ENCODE peak calls at places on chromosomes 7 and 10, in six cellular contexts. R is neural crest cell; U is T follicular helper cell; A is ureter; M is smooth muscle cell of the brain vasculature; X is CD4-positive, CD25-positive, alpha-beta regulatory T cell. H is an unnamed sample.

GRCh38 chr10:100534726-100535125 is 1.0 kb upstream of the HIF1AN start:
- DNase-seq in R (no peak), U (no peak), A (no peak), M (no peak), X (no peak), H (no peak)

GRCh38 chr7:157150825-157151412 is 12.2 kb downstream of the UBE3C start:
- DNase-seq in R (peak), U (no peak), A (no peak), M (no peak), X (no peak), H (no peak)

GRCh38 chr10:33935350-33935749 is 600.9 kb upstream of the NRP1 start:
- DNase-seq in R (no peak), U (no peak), A (no peak), M (no peak), X (no peak), H (no peak)

GRCh38 chr7:32378991-32379390 is 111.2 kb downstream of the LSM5 start:
- DNase-seq in R (no peak), U (no peak), A (no peak), M (no peak), X (no peak), H (no peak)

GRCh38 chr10:52541082-52541481 is 227.0 kb downstream of the DKK1 start:
- DNase-seq in R (no peak), U (no peak), A (no peak), M (no peak), X (no peak), H (no peak)

GRCh38 chr7:17357952-17358351 is 59.5 kb downstream of the AHR start:
- DNase-seq in R (no peak), U (no peak), A (no peak), M (no peak), X (no peak), H (no peak)

GRCh38 chr10:124688889-124689670 is 55.1 kb downstream of the FAM53B start:
- DNase-seq in R (no peak), U (no peak), A (no peak), M (no peak), X (peak), H (no peak)

GRCh38 chr7:5423272-5423843 is at the start of gene TNRC18:
- DNase-seq in R (peak), U (no peak), A (peak), M (no peak), X (no peak), H (peak)

GRCh38 chr10:3622427-3622826 is 162.6 kb downstream of the KLF6 start:
- DNase-seq in R (no peak), U (no peak), A (no peak), M (no peak), X (no peak), H (no peak)

GRCh38 chr10:30798621-30799020 is 169.1 kb upstream of the LYZL2 start:
- DNase-seq in R (no peak), U (no peak), A (no peak), M (no peak), X (no peak), H (no peak)

GRCh38 chr7:141688038-141688437 is 13.9 kb downstream of the DENND11 start:
- DNase-seq in R (no peak), U (no peak), A (no peak), M (no peak), X (no peak), H (no peak)

GRCh38 chr7:99004781-99005500 is 126.6 kb downstream of the TRRAP start:
- DNase-seq in R (no peak), U (no peak), A (peak), M (no peak), X (no peak), H (no peak)

GRCh38 chr10:21860718-21861117 is 142.8 kb downstream of the DNAJC1 start:
- DNase-seq in R (no peak), U (no peak), A (no peak), M (no peak), X (no peak), H (no peak)

GRCh38 chr10:15379043-15379442 is 8.0 kb upstream of the FAM171A1 start:
- DNase-seq in R (no peak), U (no peak), A (no peak), M (no peak), X (no peak), H (no peak)

GRCh38 chr10:62993121-62993520 is 140.0 kb upstream of the NRBF2 start:
- DNase-seq in R (no peak), U (no peak), A (no peak), M (no peak), X (no peak), H (no peak)

GRCh38 chr10:112539340-112539739 is 92.3 kb downstream of the VTI1A start:
- DNase-seq in R (no peak), U (no peak), A (no peak), M (no peak), X (no peak), H (peak)

GRCh38 chr7:111256391-111256790 is 165.5 kb downstream of the LRRN3 start:
- DNase-seq in R (no peak), U (no peak), A (no peak), M (no peak), X (no peak), H (no peak)

GRCh38 chr7:139358541-139359365 is 941 bp upstream of the LUC7L2 start:
- DNase-seq in R (no peak), U (peak), A (no peak), M (no peak), X (peak), H (no peak)

GRCh38 chr7:155889636-155890508 is 77.6 kb upstream of the SHH start:
- DNase-seq in R (no peak), U (no peak), A (no peak), M (no peak), X (no peak), H (no peak)

GRCh38 chr7:68148440-68148839 is 1151.8 kb downstream of the TYW1 start:
- DNase-seq in R (no peak), U (no peak), A (no peak), M (no peak), X (no peak), H (no peak)

GRCh38 chr10:99945286-99945685 is 64.5 kb downstream of the DNMBP start:
- DNase-seq in R (no peak), U (no peak), A (no peak), M (peak), X (no peak), H (no peak)

GRCh38 chr7:36284470-36284869 is 105.2 kb upstream of the ANLN start:
- DNase-seq in R (no peak), U (no peak), A (no peak), M (no peak), X (no peak), H (no peak)

GRCh38 chr10:128210215-128211063 is 84.2 kb upstream of the MKI67 start:
- DNase-seq in R (peak), U (peak), A (peak), M (no peak), X (peak), H (no peak)

GRCh38 chr10:56012146-56012545 is 348.9 kb downstream of the ZWINT start:
- DNase-seq in R (no peak), U (no peak), A (no peak), M (no peak), X (no peak), H (no peak)

GRCh38 chr7:151756076-151756731 is 120.7 kb downstream of the PRKAG2 start:
- DNase-seq in R (no peak), U (peak), A (no peak), M (no peak), X (peak), H (no peak)

H was measured in COR-L47.